ENCODE peak calls at places on chromosomes 4 and X, in ten cellular contexts. G is sigmoid colon; N is SJCRH30; O is spleen; H is dorsolateral prefrontal cortex; S is MM.1S; D is A549; V is A673; C is CD8-positive, alpha-beta memory T cell; Y is colonic mucosa. E is an unnamed sample.

GRCh38 chrX:40734956-40735317 is 405 bp downstream of the MED14 start:
- DNase-seq in Y (peak; percentile 35), O (no peak), C (no peak), D (peak; percentile 21), H (no peak), V (peak; percentile 36), G (peak; percentile 67), N (peak; percentile 30), S (peak; percentile 18), E (no peak)

GRCh38 chr4:26030780-26031179 is 116.8 kb downstream of the SMIM20 start:
- DNase-seq in V (no peak), D (no peak), H (no peak), C (no peak), O (no peak), G (no peak), Y (no peak), S (no peak), N (no peak), E (no peak)

GRCh38 chr4:140372607-140373327 is 679 bp upstream of the SCOC start:
- DNase-seq in C (peak; percentile 58), N (peak; percentile 49), D (peak; percentile 40), Y (no peak), H (no peak), V (peak; percentile 33), S (peak; percentile 65), O (no peak), G (no peak), E (peak; percentile 43)

GRCh38 chrX:131910565-131910964 is 112.5 kb upstream of the STK26 start:
- DNase-seq in V (no peak), C (no peak), H (no peak), G (no peak), O (no peak), Y (no peak), S (no peak), N (no peak), D (no peak), E (no peak)

GRCh38 chr4:38860788-38861424 is 4.3 kb upstream of the TLR6 start:
- DNase-seq in S (peak; percentile 85), V (peak; percentile 57), D (peak; percentile 42), Y (peak; percentile 64), H (no peak), O (peak; percentile 86), N (peak; percentile 77), C (peak; percentile 68), G (no peak), E (peak; percentile 46)

GRCh38 chr4:115165503-115165902 is 52.1 kb upstream of the NDST4 start:
- DNase-seq in V (peak; percentile 59), G (no peak), H (no peak), N (no peak), D (no peak), S (no peak), C (no peak), Y (no peak), O (no peak), E (no peak)

GRCh38 chr4:71346710-71347109 is 7.9 kb downstream of the SLC4A4 start:
- DNase-seq in Y (no peak), G (no peak), S (no peak), H (no peak), C (no peak), D (no peak), O (no peak), N (no peak), V (no peak), E (no peak)

GRCh38 chrX:109848451-109849050 is 115.5 kb upstream of the ACSL4 start:
- DNase-seq in Y (no peak), V (peak; percentile 72), S (no peak), N (peak; percentile 10), H (no peak), O (no peak), G (no peak), D (no peak), C (no peak), E (no peak)

GRCh38 chr4:121778991-121779628 is 14.1 kb upstream of the SMIM43 start:
- DNase-seq in N (peak; percentile 55), S (no peak), D (no peak), V (peak; percentile 87), G (no peak), Y (no peak), C (no peak), O (no peak), H (no peak), E (no peak)

GRCh38 chrX:16633754-16634153 is 16.2 kb upstream of the S100G start:
- DNase-seq in G (no peak), Y (no peak), O (no peak), S (no peak), C (no peak), D (no peak), H (no peak), N (no peak), V (peak; percentile 72), E (no peak)

GRCh38 chrX:19912-20571 is 261.1 kb upstream of the PLCXD1 start:
- DNase-seq in Y (no peak), S (no peak), O (peak; percentile 82), V (peak; percentile 1), C (no peak), N (no peak), D (no peak), H (no peak), G (peak; percentile 54), E (no peak)

GRCh38 chrX:131728295-131729145 is 184.6 kb downstream of the OR13H1 start:
- DNase-seq in Y (peak; percentile 92), N (no peak), D (no peak), O (peak; percentile 84), G (peak; percentile 91), H (peak; percentile 70), V (peak; percentile 87), C (no peak), S (peak; percentile 84), E (no peak)

GRCh38 chrX:131262200-131262599 is 26.9 kb downstream of the IGSF1 start:
- DNase-seq in Y (no peak), H (no peak), O (no peak), N (no peak), S (no peak), C (no peak), D (no peak), G (no peak), V (no peak), E (no peak)

GRCh38 chr4:98027827-98028226 is 115.4 kb downstream of the STPG2 start:
- DNase-seq in S (no peak), Y (no peak), C (no peak), O (no peak), G (no peak), N (peak; percentile 39), V (peak; percentile 6), D (peak; percentile 2), H (no peak), E (no peak)

DNA sequence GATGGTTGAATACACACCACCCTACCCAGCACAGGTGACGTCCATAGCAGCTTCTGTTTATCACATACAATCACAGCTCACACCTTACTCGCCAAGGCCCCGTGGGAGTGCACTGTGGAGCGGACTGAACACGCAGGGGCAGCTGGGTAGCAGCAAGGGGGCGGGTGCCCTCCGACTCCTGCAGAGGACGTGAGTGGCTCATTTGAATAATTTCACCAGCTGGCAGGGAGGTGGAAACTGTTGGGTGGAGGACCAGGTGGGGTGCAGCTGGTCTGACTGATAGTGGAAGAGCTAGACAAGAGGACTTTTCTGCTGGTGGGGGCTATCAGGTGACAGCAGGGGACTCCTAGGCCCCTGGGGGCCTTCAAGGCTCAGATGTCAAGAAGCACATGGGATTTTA is 16.3 kb downstream of the MAN2B2 start:
- DNase-seq in N (peak; percentile 16), V (no peak), D (no peak), G (no peak), Y (no peak), S (no peak), C (no peak), O (no peak), H (no peak), E (no peak)
- H3K27ac ChIP-seq in N (no peak overlapping the region), V (no peak overlapping the region), D (no peak overlapping the region), G (no peak overlapping the region), Y (no peak overlapping the region), S (no peak overlapping the region), C (no peak overlapping the region), O (no peak overlapping the region), H (no peak overlapping the region), E (no peak overlapping the region)

DNA sequence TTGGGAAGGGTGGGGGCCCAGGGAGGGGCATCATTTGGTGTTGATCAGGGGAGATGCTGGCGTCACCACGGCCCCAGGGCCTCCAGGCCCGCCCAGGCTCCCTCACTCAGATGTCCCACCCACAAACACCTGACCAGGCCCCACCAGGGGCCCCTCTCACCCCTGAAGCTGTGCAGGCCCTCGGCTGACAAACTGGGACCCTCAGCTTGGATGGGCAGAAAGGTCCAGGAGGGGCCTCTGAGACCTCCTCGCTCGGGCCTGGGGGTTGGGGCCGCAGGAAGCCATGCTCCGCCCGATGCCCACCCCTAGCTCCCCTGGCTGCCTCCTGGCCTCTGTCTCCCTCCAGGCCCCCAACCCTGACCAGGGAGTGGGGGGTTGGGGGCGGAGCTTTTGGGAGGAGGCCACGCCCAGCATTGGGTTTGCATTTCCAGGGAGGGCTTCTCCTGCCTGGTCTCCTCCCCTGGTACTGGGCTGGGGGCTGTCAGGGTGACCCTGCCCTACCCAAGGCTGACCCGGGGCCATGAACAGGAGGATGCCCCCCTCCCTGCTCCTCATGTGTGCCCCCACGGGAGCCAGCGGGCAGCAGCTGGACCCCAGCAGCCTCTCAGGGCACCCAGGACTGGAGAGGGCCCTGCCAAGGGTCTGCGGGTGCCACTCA is 33.4 kb upstream of the SPON2 start:
- DNase-seq in Y (peak; percentile 26), S (no peak), G (peak; percentile 64), V (no peak), N (no peak), O (peak; percentile 75), D (no peak), H (no peak), C (peak; percentile 46), E (no peak)
- H3K27ac ChIP-seq in Y (peak overlapping the region; percentile 59), S (no peak overlapping the region), G (peak overlapping the region; percentile 31), V (no peak overlapping the region), N (no peak overlapping the region), O (peak overlapping the region; percentile 90), D (no peak overlapping the region), H (no peak overlapping the region), C (no peak overlapping the region), E (peak overlapping the region; percentile 27)

GRCh38 chr4:124915073-124915472 is 202.5 kb upstream of the ANKRD50 start:
- DNase-seq in Y (no peak), G (no peak), V (no peak), C (no peak), H (no peak), D (no peak), N (no peak), O (no peak), S (no peak), E (no peak)
- H3K27ac ChIP-seq in Y (no peak overlapping the region), G (no peak overlapping the region), V (no peak overlapping the region), C (no peak overlapping the region), H (no peak overlapping the region), D (no peak overlapping the region), N (no peak overlapping the region), O (no peak overlapping the region), S (no peak overlapping the region), E (no peak overlapping the region)

DNA sequence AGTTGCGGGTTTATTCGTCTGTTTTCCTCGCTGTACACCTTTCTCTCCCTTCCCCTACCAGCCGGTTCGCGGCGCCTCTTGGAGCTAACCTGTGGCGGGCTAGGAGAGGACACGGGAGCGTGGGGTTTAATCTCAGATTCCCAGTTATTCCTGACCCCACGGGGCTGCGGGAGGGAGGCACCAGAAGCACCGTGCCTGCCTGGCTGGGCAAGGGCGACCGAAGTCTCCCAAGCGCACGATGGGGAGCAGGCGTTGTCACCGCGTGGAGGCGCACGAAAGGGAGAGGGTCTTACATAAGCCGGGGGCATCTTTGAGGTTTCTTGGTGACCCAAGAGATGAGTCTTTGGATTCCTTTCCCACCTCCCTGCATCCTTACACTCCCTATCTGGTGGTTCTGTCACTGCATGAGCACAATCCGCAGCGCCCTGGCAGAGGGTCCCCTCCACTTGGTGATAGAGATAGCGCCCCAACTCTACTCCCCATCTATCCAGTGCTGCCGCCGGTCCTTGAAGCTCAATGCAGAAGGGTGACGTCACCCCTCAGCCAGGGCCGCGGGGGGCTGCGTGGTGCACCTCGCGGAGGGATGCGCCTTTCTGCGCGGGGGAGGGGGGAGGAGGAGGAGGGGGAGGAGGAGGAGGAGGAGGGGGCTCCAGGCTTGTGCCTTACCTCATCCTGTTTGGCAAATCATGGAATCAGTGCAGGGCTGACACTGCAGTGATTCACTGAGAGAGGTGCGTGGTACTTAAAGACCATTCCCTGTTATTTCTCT is 793 bp downstream of the TSPAN7 start:
- DNase-seq in D (no peak), G (peak; percentile 68), O (peak; percentile 78), C (no peak), H (peak; percentile 55), V (peak; percentile 12), Y (peak; percentile 34), N (peak; percentile 19), S (no peak), E (no peak)
- H3K27ac ChIP-seq in D (peak overlapping the region; percentile 53), G (peak overlapping the region; percentile 49), O (peak overlapping the region; percentile 73), C (no peak overlapping the region), H (peak overlapping the region; percentile 86), V (no peak overlapping the region), Y (peak overlapping the region; percentile 0), N (no peak overlapping the region), S (no peak overlapping the region), E (peak overlapping the region; percentile 50)

E was measured in small intestine.